ENCODE peak calls at places on chromosomes 6 and 20, in six cellular contexts. A, R, K, Q, H and L are unnamed samples.

GRCh38 chr6:28643017-28643740 is 117.5 kb downstream of the GPX5 start:
- DNase-seq in A (no peak), R (no peak), K (no peak), Q (peak), H (no peak), L (peak)

GRCh38 chr20:56552911-56553629 is 20.0 kb downstream of the FAM209B start:
- DNase-seq in A (no peak), R (no peak), K (no peak), Q (no peak), H (no peak), L (no peak)

GRCh38 chr6:43681303-43681702 is 6.3 kb downstream of the MRPS18A start:
- DNase-seq in A (no peak), R (no peak), K (no peak), Q (no peak), H (no peak), L (no peak)

GRCh38 chr6:109477725-109478124 is 5.3 kb downstream of the ZBTB24 start:
- DNase-seq in A (no peak), R (no peak), K (no peak), Q (no peak), H (no peak), L (no peak)

GRCh38 chr6:43658161-43658560 is 13.3 kb downstream of the RSPH9 start:
- DNase-seq in A (no peak), R (no peak), K (no peak), Q (no peak), H (no peak), L (no peak)

GRCh38 chr6:101230866-101231265 is 162.6 kb upstream of the GRIK2 start:
- DNase-seq in A (no peak), R (no peak), K (no peak), Q (no peak), H (no peak), L (no peak)

GRCh38 chr20:528923-529594 is 14.5 kb downstream of the CSNK2A1 start:
- DNase-seq in A (no peak), R (no peak), K (no peak), Q (peak), H (no peak), L (peak)

GRCh38 chr6:149960488-149960887 is 3.3 kb upstream of the ULBP1 start:
- DNase-seq in A (no peak), R (no peak), K (no peak), Q (no peak), H (no peak), L (no peak)

GRCh38 chr6:1701668-1702353 is 92.1 kb downstream of the FOXC1 start:
- DNase-seq in A (no peak), R (peak), K (no peak), Q (no peak), H (peak), L (peak)

GRCh38 chr20:62885046-62885445 is 23.4 kb upstream of the TCFL5 start:
- DNase-seq in A (no peak), R (no peak), K (no peak), Q (no peak), H (no peak), L (no peak)

GRCh38 chr20:34703573-34704176 is 469 bp upstream of the TP53INP2 start:
- DNase-seq in A (peak), R (peak), K (peak), Q (no peak), H (peak), L (peak)

GRCh38 chr6:136073216-136073615 is 176.9 kb downstream of the MTFR2 start:
- DNase-seq in A (no peak), R (no peak), K (no peak), Q (no peak), H (no peak), L (no peak)

GRCh38 chr6:138691595-138692057 is 81.9 kb upstream of the CCDC28A start:
- DNase-seq in A (no peak), R (no peak), K (no peak), Q (peak), H (no peak), L (peak)

GRCh38 chr20:56447227-56447626 is 21.2 kb upstream of the RTF2 start:
- DNase-seq in A (no peak), R (no peak), K (no peak), Q (no peak), H (no peak), L (no peak)

GRCh38 chr6:80022803-80023202 is 18.4 kb downstream of the TTK start:
- DNase-seq in A (no peak), R (no peak), K (no peak), Q (no peak), H (no peak), L (peak)

GRCh38 chr6:98842489-98843180 is 8.3 kb downstream of the POU3F2 start:
- DNase-seq in A (no peak), R (no peak), K (no peak), Q (no peak), H (no peak), L (no peak)

GRCh38 chr6:168319279-168320051 is at the start of gene DACT2:
- DNase-seq in A (no peak), R (no peak), K (no peak), Q (no peak), H (no peak), L (no peak)

GRCh38 chr20:63703471-63703975 is 4.3 kb downstream of the ARFRP1 start:
- DNase-seq in A (no peak), R (no peak), K (no peak), Q (no peak), H (no peak), L (no peak)

GRCh38 chr6:2768125-2768524 is 2.9 kb downstream of the WRNIP1 start:
- DNase-seq in A (no peak), R (no peak), K (no peak), Q (no peak), H (no peak), L (no peak)

GRCh38 chr6:57421503-57421902 is 104.1 kb downstream of the PRIM2 start:
- DNase-seq in A (no peak), R (no peak), K (no peak), Q (no peak), H (no peak), L (no peak)

GRCh38 chr20:14264869-14265268 is 72.5 kb downstream of the FLRT3 start:
- DNase-seq in A (no peak), R (no peak), K (no peak), Q (peak), H (no peak), L (no peak)

GRCh38 chr6:106177786-106178185 is 91.7 kb downstream of the PRDM1 start:
- DNase-seq in A (no peak), R (no peak), K (no peak), Q (no peak), H (no peak), L (no peak)

GRCh38 chr20:23046431-23046830 is 3.0 kb downstream of the THBD start:
- DNase-seq in A (no peak), R (no peak), K (no peak), Q (no peak), H (no peak), L (no peak)

GRCh38 chr6:130098317-130098716 is 79.9 kb downstream of the L3MBTL3 start:
- DNase-seq in A (no peak), R (no peak), K (no peak), Q (no peak), H (no peak), L (no peak)

GRCh38 chr6:130574146-130574545 is 208.3 kb downstream of the TMEM200A start:
- DNase-seq in A (no peak), R (no peak), K (no peak), Q (no peak), H (no peak), L (no peak)

GRCh38 chr6:113719056-113719455 is 138.1 kb upstream of the MARCKS start:
- DNase-seq in A (no peak), R (no peak), K (no peak), Q (peak), H (no peak), L (no peak)

GRCh38 chr6:7138921-7139358 is 31.2 kb downstream of the RREB1 start:
- DNase-seq in A (no peak), R (no peak), K (no peak), Q (peak), H (no peak), L (no peak)

GRCh38 chr20:5658897-5659296 is 91.3 kb upstream of the SHLD1 start:
- DNase-seq in A (peak), R (peak), K (peak), Q (peak), H (peak), L (peak)

GRCh38 chr20:14860410-14860814 is 523.0 kb upstream of the FLRT3 start:
- DNase-seq in A (peak), R (no peak), K (no peak), Q (peak), H (no peak), L (no peak)

GRCh38 chr6:47254906-47255305 is 54.8 kb downstream of the TNFRSF21 start:
- DNase-seq in A (no peak), R (no peak), K (no peak), Q (no peak), H (no peak), L (no peak)

GRCh38 chr20:48808382-48809034 is 19.3 kb downstream of the PREX1 start:
- DNase-seq in A (no peak), R (no peak), K (no peak), Q (no peak), H (no peak), L (no peak)

GRCh38 chr6:142696689-142697088 is 248.3 kb downstream of the HIVEP2 start:
- DNase-seq in A (peak), R (no peak), K (peak), Q (no peak), H (no peak), L (no peak)

GRCh38 chr6:156175971-156176421 is 601.2 kb upstream of the ARID1B start:
- DNase-seq in A (peak), R (peak), K (peak), Q (peak), H (no peak), L (no peak)

GRCh38 chr20:56616704-56617103 is 12.4 kb upstream of the TFAP2C start:
- DNase-seq in A (no peak), R (no peak), K (no peak), Q (no peak), H (no peak), L (no peak)

GRCh38 chr6:7540595-7540994 is 876 bp upstream of the DSP start:
- DNase-seq in A (no peak), R (no peak), K (no peak), Q (peak), H (no peak), L (no peak)

GRCh38 chr20:15618912-15619311 is 954.3 kb downstream of the KIF16B start:
- DNase-seq in A (no peak), R (no peak), K (no peak), Q (no peak), H (no peak), L (no peak)

DNA sequence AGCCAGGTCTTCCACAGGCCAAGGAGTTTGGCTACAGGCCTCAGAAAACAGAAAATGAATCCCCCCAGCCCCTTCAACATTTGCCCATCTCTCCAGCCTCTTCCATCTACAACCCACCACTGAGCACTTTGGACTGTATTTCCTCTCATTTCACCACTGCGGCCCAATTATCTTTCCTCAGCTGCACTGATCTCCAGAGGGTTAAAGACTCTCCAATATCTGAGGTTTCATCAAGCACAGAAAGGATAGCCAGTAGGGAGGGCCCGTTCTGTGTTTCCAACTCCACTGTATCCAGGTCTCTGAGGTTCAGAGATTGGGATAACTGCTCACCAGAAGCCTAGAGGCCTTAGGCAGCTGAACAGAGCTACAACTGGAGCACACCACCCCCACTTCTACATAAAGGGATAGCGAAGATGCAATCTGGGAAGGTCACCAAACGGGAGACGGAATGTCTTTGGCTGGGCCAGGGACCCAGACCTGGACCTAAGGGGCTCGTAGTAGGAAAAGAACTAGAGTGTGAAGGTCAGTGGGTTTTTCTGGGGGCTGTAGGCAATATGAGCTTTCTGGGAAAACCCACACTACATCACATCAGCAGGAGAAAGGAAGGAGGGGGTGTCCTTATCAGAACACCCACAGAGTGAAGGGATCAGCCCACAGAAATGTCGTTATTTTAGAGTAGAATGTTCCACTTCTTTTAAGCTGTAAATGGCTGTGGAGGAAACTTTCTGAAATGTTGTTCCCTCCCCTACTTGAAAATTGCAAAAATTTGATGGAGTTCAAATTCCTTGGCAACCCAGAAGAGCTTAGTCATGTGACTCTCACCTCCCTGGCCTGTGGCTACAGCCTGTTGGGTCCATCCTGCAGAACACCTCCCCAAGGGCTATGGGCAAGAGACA is 7.3 kb downstream of the KCNK5 start:
- DNase-seq in A (no peak), R (no peak), K (no peak), Q (no peak), H (no peak), L (no peak)
- TF ChIP-seq POLR2A in A (no peak), R (no peak), K (no peak), Q (no peak), H (no peak), L (no peak)

DNA sequence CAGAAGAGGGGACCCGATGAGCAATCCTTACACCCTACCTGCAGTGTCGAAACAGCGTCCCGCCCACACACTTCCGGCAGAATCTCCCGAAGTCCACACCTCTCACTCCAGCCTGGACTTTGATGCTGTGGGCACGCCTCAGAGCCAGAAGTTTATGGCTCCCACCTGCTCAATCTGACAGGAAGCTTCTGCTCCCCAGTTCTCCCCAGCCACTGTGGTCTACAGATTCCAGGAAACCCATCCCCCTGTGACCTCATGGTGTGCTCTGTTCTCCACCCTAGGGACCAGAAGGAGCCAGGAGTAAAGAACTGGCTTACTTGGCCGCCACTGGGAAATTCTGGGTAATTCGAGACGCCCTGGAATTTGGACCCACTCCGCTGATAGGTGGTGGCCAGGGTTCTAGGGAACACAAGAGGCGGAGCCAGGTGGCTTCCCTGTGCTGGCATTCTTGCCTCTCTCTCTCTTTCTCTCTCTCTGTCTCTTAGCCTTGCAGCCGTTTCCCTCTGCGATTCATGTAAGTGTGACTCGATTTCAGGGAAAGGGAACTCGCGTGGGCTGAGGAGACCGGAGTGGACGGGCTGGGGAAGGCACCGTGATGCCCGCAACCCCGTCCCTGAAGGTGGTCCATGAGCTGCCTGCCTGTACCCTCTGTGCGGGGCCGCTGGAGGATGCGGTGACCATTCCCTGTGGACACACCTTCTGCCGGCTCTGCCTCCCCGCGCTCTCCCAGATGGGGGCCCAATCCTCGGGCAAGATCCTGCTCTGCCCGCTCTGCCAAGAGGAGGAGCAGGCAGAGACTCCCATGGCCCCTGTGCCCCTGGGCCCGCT is at the start of gene TRIM15:
- DNase-seq in A (no peak), R (no peak), K (no peak), Q (no peak), H (no peak), L (no peak)
- TF ChIP-seq POLR2A in A (no peak), R (no peak), K (no peak), Q (no peak), H (no peak), L (no peak)

GRCh38 chr6:15287670-15288069 is 41.8 kb downstream of the JARID2 start:
- DNase-seq in A (no peak), R (no peak), K (no peak), Q (no peak), H (no peak), L (no peak)
- TF ChIP-seq POLR2A in A (no peak), R (no peak), K (no peak), Q (no peak), H (no peak), L (no peak)

GRCh38 chr6:67887419-67887746 is 747.7 kb upstream of the ADGRB3 start:
- DNase-seq in A (no peak), R (no peak), K (no peak), Q (no peak), H (no peak), L (no peak)

GRCh38 chr6:67888546-67888885 is 746.6 kb upstream of the ADGRB3 start:
- DNase-seq in A (no peak), R (no peak), K (no peak), Q (no peak), H (no peak), L (no peak)

GRCh38 chr6:67888886-67889681 is 746.0 kb upstream of the ADGRB3 start:
- DNase-seq in A (no peak), R (no peak), K (no peak), Q (no peak), H (no peak), L (no peak)

GRCh38 chr6:67886840-67887292 is 748.2 kb upstream of the ADGRB3 start:
- DNase-seq in A (no peak), R (no peak), K (no peak), Q (no peak), H (no peak), L (no peak)

DNA sequence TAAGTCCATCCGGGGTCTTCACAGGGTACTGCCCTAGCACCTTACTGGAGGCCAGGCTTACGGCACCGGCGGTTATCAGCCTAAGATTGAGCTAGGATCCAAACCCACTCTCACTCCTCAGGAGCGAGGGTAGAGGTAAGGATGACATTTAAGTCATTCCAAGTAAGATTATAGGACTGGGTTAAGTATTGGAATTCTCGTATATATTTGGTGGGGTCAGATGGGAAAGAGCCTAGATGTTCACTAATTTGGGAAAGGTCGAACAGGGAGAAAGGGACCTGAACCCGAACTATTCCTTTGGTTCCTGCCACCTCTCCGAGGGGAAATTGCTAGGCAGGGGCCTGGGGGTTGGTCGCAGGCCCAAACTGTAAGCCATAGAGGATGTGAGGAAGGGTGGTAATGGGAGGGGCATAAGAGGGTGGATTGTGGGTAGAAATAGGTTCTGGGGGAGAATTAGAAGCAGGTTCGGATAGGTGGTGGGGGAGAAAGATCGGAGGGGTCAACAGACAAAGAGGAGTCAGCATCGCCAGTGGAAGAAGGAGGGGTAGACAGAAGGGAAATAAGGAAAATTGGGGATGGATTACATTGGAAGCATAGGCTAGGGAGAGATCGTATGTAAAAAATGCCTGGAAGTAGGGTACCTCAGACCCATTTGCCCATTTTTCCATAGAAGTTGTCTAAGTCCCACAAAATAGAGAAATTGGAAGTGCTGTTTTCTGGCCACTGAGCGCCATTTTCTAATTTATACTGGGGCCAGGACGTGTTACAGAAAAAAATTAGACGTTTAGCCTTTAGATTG is 747.1 kb upstream of the ADGRB3 start:
- DNase-seq in A (no peak), R (no peak), K (no peak), Q (no peak), H (no peak), L (no peak)
- TF ChIP-seq POLR2A in A (no peak), R (no peak), K (no peak), Q (no peak), H (no peak), L (no peak)

GRCh38 chr6:32844839-32845372 is 1.1 kb upstream of the PSMB8 start:
- DNase-seq in A (no peak), R (no peak), K (no peak), Q (no peak), H (no peak), L (no peak)

GRCh38 chr6:32843321-32843978 is 397 bp downstream of the PSMB8 start:
- DNase-seq in A (no peak), R (peak), K (no peak), Q (no peak), H (no peak), L (no peak)

GRCh38 chr6:32845381-32845884 is 1.6 kb upstream of the PSMB8 start:
- DNase-seq in A (no peak), R (peak), K (no peak), Q (no peak), H (no peak), L (no peak)

GRCh38 chr6:32842690-32843089 is 1.2 kb downstream of the PSMB8 start:
- DNase-seq in A (no peak), R (no peak), K (no peak), Q (no peak), H (no peak), L (no peak)

GRCh38 chr6:32843979-32844838 is at the start of gene PSMB8:
- DNase-seq in A (peak), R (peak), K (peak), Q (peak), H (peak), L (peak)
- TF ChIP-seq POLR2A in A (peak), R (no peak), K (peak), Q (no peak), H (peak), L (peak)

GRCh38 chr20:3933126-3933684 is 44.0 kb downstream of the PANK2 start:
- DNase-seq in A (no peak), R (no peak), K (no peak), Q (no peak), H (no peak), L (no peak)

GRCh38 chr20:3931664-3932063 is 42.5 kb downstream of the PANK2 start:
- DNase-seq in A (no peak), R (no peak), K (no peak), Q (no peak), H (no peak), L (no peak)

GRCh38 chr20:3929713-3930060 is 40.5 kb downstream of the PANK2 start:
- DNase-seq in A (no peak), R (no peak), K (no peak), Q (no peak), H (no peak), L (no peak)

GRCh38 chr20:3932277-3933073 is 43.3 kb downstream of the PANK2 start:
- DNase-seq in A (no peak), R (no peak), K (no peak), Q (no peak), H (no peak), L (no peak)

GRCh38 chr20:3930265-3931206 is 41.3 kb downstream of the PANK2 start:
- DNase-seq in A (no peak), R (no peak), K (no peak), Q (no peak), H (no peak), L (no peak)
- TF ChIP-seq POLR2A in A (no peak), R (no peak), K (no peak), Q (no peak), H (no peak), L (no peak)